ENCODE peak calls at places on chromosomes 13 and 19, in six cellular contexts. C, O, R, B, A and E are unnamed samples.
A peak's percentile ranks its signal among the peaks of the same experiment; 100 is the strongest.

GRCh38 chr13:27203854-27204253 is 32.2 kb upstream of the USP12 start:
- DNase-seq in C (no peak), A (no peak), O (peak; percentile 31), R (no peak), B (no peak), E (no peak)

GRCh38 chr19:7751157-7751783 is 3.9 kb upstream of the CD209 start:
- DNase-seq in C (no peak), O (peak; percentile 6), A (no peak), R (no peak), B (no peak), E (no peak)

GRCh38 chr19:45569619-45570421 is 14.8 kb downstream of the OPA3 start:
- DNase-seq in O (no peak), B (peak; percentile 74), A (peak; percentile 46), C (peak; percentile 83), R (no peak), E (peak; percentile 47)

GRCh38 chr19:44812142-44812718 is 3.3 kb downstream of the BCAM start:
- DNase-seq in C (no peak), R (no peak), B (no peak), A (no peak), O (no peak), E (no peak)

GRCh38 chr13:113399755-113400149 is 35.8 kb upstream of the GRTP1 start:
- DNase-seq in C (peak; percentile 26), O (no peak), A (no peak), B (no peak), R (no peak), E (no peak)

GRCh38 chr19:41223431-41224234 is 4.6 kb downstream of the AXL start:
- DNase-seq in A (peak; percentile 84), C (peak; percentile 85), B (peak; percentile 96), O (peak; percentile 96), R (peak; percentile 87), E (peak; percentile 80)

GRCh38 chr19:42428676-42429075 is 1.5 kb upstream of the LIPE start:
- DNase-seq in C (no peak), R (no peak), O (no peak), A (no peak), B (no peak), E (no peak)

GRCh38 chr19:32404939-32405430 is 585 bp upstream of the DPY19L3 start:
- DNase-seq in O (peak; percentile 26), R (no peak), C (no peak), B (no peak), A (no peak), E (no peak)

GRCh38 chr19:15199652-15200574 is 882 bp downstream of the NOTCH3 start:
- DNase-seq in C (peak; percentile 81), B (peak; percentile 89), R (peak; percentile 53), O (peak; percentile 16), A (peak; percentile 47), E (peak; percentile 83)

GRCh38 chr13:106232680-106233079 is 302.8 kb downstream of the EFNB2 start:
- DNase-seq in B (no peak), R (no peak), C (no peak), A (no peak), O (no peak), E (no peak)

GRCh38 chr19:50882188-50882587 is 8.9 kb downstream of the KLK2 start:
- DNase-seq in C (no peak), O (no peak), A (no peak), B (no peak), R (no peak), E (no peak)

GRCh38 chr13:110138009-110138699 is 168.8 kb downstream of the COL4A1 start:
- DNase-seq in C (peak; percentile 65), R (peak; percentile 89), O (peak; percentile 79), A (no peak), B (peak; percentile 77), E (no peak)

GRCh38 chr13:30173301-30173605 is 134.1 kb downstream of the KATNAL1 start:
- DNase-seq in A (no peak), B (peak; percentile 81), O (no peak), C (no peak), R (peak; percentile 65), E (no peak)

GRCh38 chr13:33351324-33351723 is 65.8 kb upstream of the STARD13 start:
- DNase-seq in A (no peak), R (peak; percentile 67), O (peak; percentile 64), C (no peak), B (no peak), E (no peak)

GRCh38 chr13:72643339-72643989 is 84.0 kb downstream of the MZT1 start:
- DNase-seq in R (peak; percentile 51), A (no peak), B (peak; percentile 35), O (peak; percentile 44), C (no peak), E (no peak)

GRCh38 chr19:52464798-52465470 is 11.6 kb downstream of the ZNF578 start:
- DNase-seq in C (peak; percentile 71), O (no peak), B (peak; percentile 87), R (no peak), A (no peak), E (no peak)

GRCh38 chr13:52850396-52851152 is 2.1 kb upstream of the PCDH8 start:
- DNase-seq in O (peak; percentile 7), R (peak; percentile 51), C (peak; percentile 93), A (peak; percentile 72), B (peak; percentile 95), E (peak; percentile 87)

GRCh38 chr19:55212447-55212846 is 3.1 kb upstream of the PTPRH start:
- DNase-seq in C (no peak), O (no peak), A (no peak), B (peak; percentile 19), R (no peak), E (no peak)

GRCh38 chr13:49597043-49597669 is 11.8 kb upstream of the RCBTB1 start:
- DNase-seq in A (no peak), C (no peak), O (no peak), R (no peak), B (no peak), E (no peak)

GRCh38 chr13:25744176-25744575 is 307.6 kb downstream of the SHISA2 start:
- DNase-seq in A (no peak), B (no peak), O (no peak), C (no peak), R (no peak), E (no peak)

GRCh38 chr13:90899411-90899810 is 448.1 kb upstream of the MIR17HG start:
- DNase-seq in B (no peak), A (no peak), R (no peak), C (no peak), O (no peak), E (no peak)

GRCh38 chr13:90906554-90906953 is 440.9 kb upstream of the MIR17HG start:
- DNase-seq in C (no peak), A (no peak), B (no peak), R (no peak), O (no peak), E (no peak)

GRCh38 chr13:90902255-90902654 is 445.2 kb upstream of the MIR17HG start:
- DNase-seq in R (no peak), C (no peak), B (no peak), A (no peak), O (no peak), E (no peak)
- H3K4me1 ChIP-seq in R (peaks cover 2% of the 10 kb centered on the region), C (no peaks in the 10 kb centered on the region), B (no peaks in the 10 kb centered on the region), A (no peaks in the 10 kb centered on the region), O (no peaks in the 10 kb centered on the region), E (no peaks in the 10 kb centered on the region)

DNA sequence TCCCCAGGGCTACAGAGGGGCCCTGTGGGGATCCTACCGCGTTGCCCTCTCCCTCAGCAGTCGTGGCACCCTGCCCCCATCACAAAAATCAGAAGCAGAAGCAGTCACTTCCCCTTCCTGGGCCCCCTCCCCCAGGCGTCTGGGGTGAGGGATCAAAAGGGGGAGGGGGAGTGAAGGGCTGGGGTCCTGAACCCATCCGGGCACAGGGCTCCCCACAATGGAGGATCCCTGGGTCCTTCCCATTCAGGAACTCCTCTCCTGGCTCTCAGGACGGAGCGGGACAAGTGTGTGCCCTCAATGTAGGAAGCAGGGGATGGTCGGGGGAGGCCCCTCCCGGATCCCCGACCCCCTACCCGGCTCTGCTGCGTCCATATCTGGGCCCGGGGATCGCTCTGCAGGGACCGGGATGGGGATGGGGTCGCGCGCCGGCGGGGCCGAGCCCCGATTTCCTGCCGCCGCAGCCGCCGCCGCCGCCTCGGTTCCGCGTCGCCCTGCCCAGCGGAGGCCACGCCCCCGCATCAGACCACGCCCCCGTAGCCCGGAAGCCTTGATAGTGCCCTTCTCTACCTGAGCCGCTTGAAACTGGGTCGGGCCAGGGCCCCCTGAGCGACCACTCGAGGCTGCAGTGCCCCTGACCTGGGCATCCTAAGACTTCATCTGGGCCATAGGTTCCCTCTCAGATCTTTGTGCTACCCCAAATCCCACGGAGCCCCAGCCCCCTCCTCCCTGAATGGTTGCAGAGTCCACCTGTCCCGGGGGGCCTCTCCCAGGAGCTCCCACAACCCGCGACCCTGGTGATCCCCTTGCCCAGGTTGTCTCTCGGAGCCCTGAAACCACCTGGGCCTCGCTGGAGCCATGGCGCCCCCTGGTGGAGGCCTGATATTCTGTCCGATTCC is at the start of gene GMIP:
- DNase-seq in A (no peak), R (peak; percentile 53), B (peak; percentile 87), O (peak; percentile 29), C (peak; percentile 90), E (peak; percentile 75)
- H2BK5ac ChIP-seq in A (peak within 1 kb of the TSS; percentile 71), R (peak within 1 kb of the TSS; percentile 4), B (no peak within 1 kb of the TSS), O (peak within 1 kb of the TSS; percentile 18), C (no peak within 1 kb of the TSS), E (peak within 1 kb of the TSS; percentile 93)

DNA sequence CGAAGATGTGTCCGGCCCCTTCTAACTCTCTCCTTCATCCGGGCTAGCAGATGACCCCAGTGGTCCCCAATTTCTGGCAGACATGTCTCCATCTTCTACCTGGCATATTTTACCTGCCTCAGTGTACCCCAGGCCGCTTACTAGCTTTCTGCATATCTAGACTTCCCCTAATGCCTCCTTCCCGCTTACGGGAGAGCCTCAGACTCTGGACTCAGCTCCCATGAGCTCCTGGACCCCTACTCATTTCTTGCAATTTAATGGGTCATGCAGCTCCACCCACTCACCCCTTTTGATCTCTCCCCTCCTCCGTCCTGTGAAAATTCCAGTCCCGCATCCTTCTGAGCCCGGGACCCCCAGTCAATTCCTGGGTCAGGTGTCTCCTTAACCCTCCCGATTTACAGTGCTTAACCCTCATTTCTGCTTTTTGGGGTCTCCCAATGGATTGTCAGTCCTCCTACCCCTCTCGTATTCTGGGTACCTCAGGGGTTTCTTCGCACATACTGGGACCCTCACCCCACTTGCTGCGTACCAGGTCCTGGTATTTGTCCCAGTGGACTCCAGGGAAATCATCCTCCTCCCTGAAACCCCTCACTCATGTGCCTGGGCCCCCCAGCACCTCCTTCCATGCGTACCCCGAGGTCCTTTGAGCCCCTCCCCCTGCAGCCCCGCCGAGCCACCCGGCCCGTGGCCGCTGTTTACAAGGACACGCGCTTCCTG is 500 bp upstream of the JUNB start:
- DNase-seq in A (no peak), O (no peak), R (peak; percentile 44), B (no peak), C (no peak), E (no peak)
- H3K79me1 ChIP-seq in A (no peaks in the 10 kb centered on the region), O (peaks cover 39% of the 10 kb centered on the region), R (no peaks in the 10 kb centered on the region), B (peaks cover 2% of the 10 kb centered on the region), C (no peaks in the 10 kb centered on the region), E (peaks cover 4% of the 10 kb centered on the region)

DNA sequence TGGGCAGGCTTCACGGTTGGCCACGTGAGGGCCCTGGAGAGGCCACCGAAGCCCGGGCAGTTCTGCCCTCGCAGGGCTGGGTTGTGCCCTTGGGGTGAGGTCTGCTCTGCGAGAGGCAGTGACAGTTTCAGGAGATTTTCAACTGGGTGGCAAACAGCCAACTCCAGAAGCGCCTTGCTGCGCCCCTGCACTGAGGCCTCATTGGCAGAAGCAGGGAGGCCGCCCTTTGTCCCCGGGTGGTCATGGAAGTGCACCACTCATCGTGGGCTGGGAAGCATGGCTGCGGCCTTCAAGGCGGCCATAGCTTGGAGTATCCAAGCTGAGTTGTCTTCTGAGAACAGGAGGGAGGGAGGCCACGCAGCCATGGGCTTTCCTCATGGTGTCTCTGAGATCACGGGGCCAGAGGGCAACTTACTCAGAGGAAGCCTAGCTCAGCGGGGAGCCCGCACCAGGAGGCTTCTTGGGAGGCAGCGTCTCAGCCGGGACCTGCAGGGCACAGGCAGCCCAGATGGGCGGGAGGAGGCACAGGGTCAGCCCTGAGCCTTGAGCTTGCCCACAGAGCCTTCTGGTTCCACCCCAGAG is 14.8 kb downstream of the PLEKHJ1 start:
- DNase-seq in B (no peak), A (no peak), R (peak; percentile 54), O (peak; percentile 35), C (no peak), E (no peak)
- H3K4me1 ChIP-seq in B (no peaks in the 10 kb centered on the region), A (no peaks in the 10 kb centered on the region), R (peaks cover 36% of the 10 kb centered on the region), O (no peaks in the 10 kb centered on the region), C (no peaks in the 10 kb centered on the region), E (no peaks in the 10 kb centered on the region)